ENCODE peak calls at places on chromosomes 5 and 9, in nine cellular contexts. T is ELR; K is activated CD8-positive, alpha-beta T cell treated with anti-CD3 and anti-CD28 coated beads for 36 hours; W is stimulated activated effector memory CD8-positive, alpha-beta T cell treated with anti-CD3 and anti-CD28 coated beads, Interleukin-12 subunit alpha, Interleukin-12 subunit beta, amount 100 ng/mL, for 72 hours; J is activated CD4-positive, alpha-beta T cell treated with anti-CD3 and anti-CD28 coated beads, Interleukin-2, amount 50 U/mL, for 4 hours; D is heart right ventricle; S is HEK293T; B is left ventricle myocardium inferior; M is Caki2. F is an unnamed sample.

GRCh38 chr9:108919517-108919916 is 14.4 kb downstream of the ELP1 start:
- DNase-seq in T (no peak), K (no peak), W (no peak), J (no peak), D (no peak), S (no peak), B (no peak), M (no peak), F (no peak)

GRCh38 chr5:158754018-158754514 is 345.6 kb downstream of the EBF1 start:
- DNase-seq in T (peak), K (no peak), W (no peak), J (no peak), D (no peak), S (no peak), B (no peak), M (peak), F (peak)

GRCh38 chr5:123610665-123611406 is 98.9 kb downstream of the CSNK1G3 start:
- DNase-seq in T (peak), K (peak), W (no peak), J (no peak), D (peak), S (peak), B (no peak), M (peak), F (peak)

GRCh38 chr5:13987843-13988464 is 43.5 kb upstream of the DNAH5 start:
- DNase-seq in T (peak), K (peak), W (no peak), J (no peak), D (peak), S (peak), B (no peak), M (peak), F (peak)

GRCh38 chr5:172686539-172687390 is 45.7 kb downstream of the NEURL1B start:
- DNase-seq in T (no peak), K (no peak), W (no peak), J (no peak), D (no peak), S (no peak), B (no peak), M (no peak), F (no peak)

GRCh38 chr5:93578813-93579560 is 2.0 kb downstream of the NR2F1-AS1 start:
- DNase-seq in T (peak), K (no peak), W (no peak), J (no peak), D (peak), S (no peak), B (no peak), M (no peak), F (peak)

GRCh38 chr5:128038641-128039040 is 44.9 kb upstream of the SLC12A2 start:
- DNase-seq in T (peak), K (no peak), W (no peak), J (no peak), D (no peak), S (no peak), B (no peak), M (no peak), F (peak)

GRCh38 chr5:116990010-116990409 is 415.4 kb upstream of the SEMA6A start:
- DNase-seq in T (no peak), K (no peak), W (no peak), J (no peak), D (no peak), S (no peak), B (no peak), M (no peak), F (no peak)

GRCh38 chr5:34930527-34930844 is 1.1 kb downstream of the DNAJC21 start:
- DNase-seq in T (peak), K (no peak), W (no peak), J (no peak), D (no peak), S (no peak), B (no peak), M (no peak), F (peak)

GRCh38 chr5:36667826-36668225 is 61.4 kb downstream of the SLC1A3 start:
- DNase-seq in T (no peak), K (no peak), W (no peak), J (no peak), D (no peak), S (no peak), B (no peak), M (no peak), F (no peak)